ENCODE peak calls at places on chromosomes 16 and 17, in five cellular contexts. Z is thyroid gland, Q is esophagus muscularis mucosa, V is heart left ventricle, P is breast epithelium. E is an unnamed sample.

GRCh38 chr17:81412490-81413093 is 17.3 kb downstream of the BAHCC1 start:
- DNase-seq in V (peak), P (no peak), Q (no peak), Z (no peak), E (peak)

GRCh38 chr16:75580-76501 is 2.2 kb upstream of the MPG start:
- DNase-seq in P (peak), Z (peak), V (peak), Q (no peak), E (no peak)

GRCh38 chr17:45902892-45903346 is 8.6 kb downstream of the MAPT start:
- DNase-seq in V (peak), P (peak), Z (peak), Q (no peak), E (no peak)

GRCh38 chr17:63181856-63182255 is 215.8 kb downstream of the TANC2 start:
- DNase-seq in V (no peak), P (no peak), Q (no peak), Z (no peak), E (no peak)

GRCh38 chr16:70018254-70018653 is 67.1 kb downstream of the CLEC18A start:
- DNase-seq in Q (no peak), P (no peak), Z (no peak), V (peak), E (no peak)

GRCh38 chr17:49252148-49252682 is 21.6 kb upstream of the PHOSPHO1 start:
- DNase-seq in P (no peak), V (no peak), Q (no peak), Z (no peak), E (no peak)

GRCh38 chr16:57842606-57843005 is 40.3 kb upstream of the KIFC3 start:
- DNase-seq in P (no peak), V (no peak), Q (no peak), Z (no peak), E (no peak)

GRCh38 chr17:72498671-72499210 is 377.9 kb downstream of the SOX9 start:
- DNase-seq in Q (no peak), V (no peak), Z (no peak), P (no peak), E (no peak)

GRCh38 chr17:70104688-70105087 is 29.7 kb downstream of the KCNJ16 start:
- DNase-seq in P (no peak), V (no peak), Q (no peak), Z (no peak), E (no peak)

GRCh38 chr17:49456172-49456965 is 38.7 kb upstream of the NGFR start:
- DNase-seq in Q (no peak), V (no peak), P (no peak), Z (no peak), E (no peak)

GRCh38 chr16:85611455-85612190 is 1.5 kb upstream of the GSE1 start:
- DNase-seq in Q (no peak), P (peak), Z (peak), V (peak), E (no peak)

GRCh38 chr16:14013145-14013570 is 58.0 kb upstream of the MRTFB start:
- DNase-seq in P (no peak), V (no peak), Z (no peak), Q (no peak), E (no peak)

GRCh38 chr17:50765454-50766221 is 1.7 kb downstream of the ANKRD40CL start:
- DNase-seq in Z (no peak), P (no peak), Q (peak), V (no peak), E (no peak)

GRCh38 chr17:46782250-46782953 is 36.1 kb downstream of the WNT3 start:
- DNase-seq in Z (peak), P (no peak), Q (no peak), V (no peak), E (no peak)

GRCh38 chr17:43898446-43898845 is 8.9 kb downstream of the MPP2 start:
- DNase-seq in V (no peak), P (no peak), Z (no peak), Q (no peak), E (no peak)

GRCh38 chr16:88287219-88287618 is 95.5 kb upstream of the ZNF469 start:
- DNase-seq in Z (no peak), Q (no peak), P (no peak), V (no peak), E (no peak)

GRCh38 chr16:68090526-68090925 is 5.4 kb downstream of the NFATC3 start:
- DNase-seq in Q (no peak), Z (no peak), P (no peak), V (no peak), E (no peak)

GRCh38 chr16:8848939-8849391 is 19.8 kb downstream of the CARHSP1 start:
- DNase-seq in Z (no peak), V (no peak), Q (no peak), P (no peak), E (no peak)

GRCh38 chr17:29240477-29240876 is 6.2 kb upstream of the CRYBA1 start:
- DNase-seq in Q (peak), V (no peak), Z (no peak), P (no peak), E (no peak)

GRCh38 chr16:80167657-80168056 is 373.1 kb upstream of the DYNLRB2 start:
- DNase-seq in P (no peak), V (no peak), Z (peak), Q (no peak), E (no peak)

GRCh38 chr17:49959183-49959935 is 9.6 kb upstream of the DLX4 start:
- DNase-seq in P (no peak), V (no peak), Z (no peak), Q (no peak), E (no peak)

GRCh38 chr16:56279914-56280313 is 88.6 kb downstream of the GNAO1 start:
- DNase-seq in P (no peak), Z (no peak), Q (no peak), V (no peak), E (no peak)

GRCh38 chr16:56282455-56282854 is 91.2 kb downstream of the GNAO1 start:
- DNase-seq in P (no peak), Q (no peak), V (no peak), Z (no peak), E (no peak)

GRCh38 chr16:56279132-56279531 is 87.8 kb downstream of the GNAO1 start:
- DNase-seq in Q (no peak), V (no peak), Z (no peak), P (peak), E (peak)

GRCh38 chr16:56278196-56278855 is 87.0 kb downstream of the GNAO1 start:
- DNase-seq in V (no peak), Q (no peak), Z (no peak), P (peak), E (no peak)

DNA sequence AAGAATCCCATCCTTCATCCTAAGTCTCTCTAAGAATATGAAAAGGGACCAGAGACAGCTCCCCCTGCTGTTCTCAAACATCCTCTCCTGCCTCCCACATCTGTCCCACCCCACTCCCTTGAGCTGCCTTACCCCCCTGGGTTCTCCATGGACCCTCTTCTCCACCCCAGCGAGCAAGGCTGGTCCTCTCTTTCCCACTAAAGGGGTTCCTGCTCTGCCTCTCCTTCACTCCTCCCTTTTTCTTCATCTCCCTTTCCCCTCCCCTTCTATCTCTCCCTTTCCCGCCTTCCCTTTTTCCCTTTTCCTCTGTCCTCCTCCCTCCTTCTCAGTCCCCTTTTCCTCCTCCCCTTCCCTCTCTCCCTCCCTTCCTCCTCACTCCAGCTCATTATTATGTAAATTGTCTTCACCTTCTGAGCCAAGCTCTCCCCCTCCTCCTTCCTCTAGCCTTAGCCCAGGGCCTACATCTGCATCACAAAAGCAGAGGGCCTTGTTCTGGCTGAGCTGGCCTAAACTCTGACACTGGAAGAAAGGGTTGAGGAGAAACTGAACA is 90.0 kb downstream of the GNAO1 start:
- DNase-seq in V (no peak), Z (no peak), P (no peak), Q (no peak), E (no peak)
- TF ChIP-seq CTCF in V (peak), Z (no peak), P (no peak), Q (peak), E (no peak)

GRCh38 chr17:78392295-78392694 is 13.8 kb downstream of the PGS1 start:
- DNase-seq in Q (no peak), P (no peak), Z (no peak), V (no peak), E (no peak)

GRCh38 chr17:78387982-78388941 is 9.8 kb downstream of the PGS1 start:
- DNase-seq in Z (peak), Q (no peak), V (no peak), P (no peak), E (no peak)

GRCh38 chr17:78391843-78392242 is 13.4 kb downstream of the PGS1 start:
- DNase-seq in Z (no peak), V (no peak), P (no peak), Q (no peak), E (no peak)

GRCh38 chr17:78391051-78391431 is 12.6 kb downstream of the PGS1 start:
- DNase-seq in Q (no peak), P (no peak), Z (no peak), V (no peak), E (no peak)

DNA sequence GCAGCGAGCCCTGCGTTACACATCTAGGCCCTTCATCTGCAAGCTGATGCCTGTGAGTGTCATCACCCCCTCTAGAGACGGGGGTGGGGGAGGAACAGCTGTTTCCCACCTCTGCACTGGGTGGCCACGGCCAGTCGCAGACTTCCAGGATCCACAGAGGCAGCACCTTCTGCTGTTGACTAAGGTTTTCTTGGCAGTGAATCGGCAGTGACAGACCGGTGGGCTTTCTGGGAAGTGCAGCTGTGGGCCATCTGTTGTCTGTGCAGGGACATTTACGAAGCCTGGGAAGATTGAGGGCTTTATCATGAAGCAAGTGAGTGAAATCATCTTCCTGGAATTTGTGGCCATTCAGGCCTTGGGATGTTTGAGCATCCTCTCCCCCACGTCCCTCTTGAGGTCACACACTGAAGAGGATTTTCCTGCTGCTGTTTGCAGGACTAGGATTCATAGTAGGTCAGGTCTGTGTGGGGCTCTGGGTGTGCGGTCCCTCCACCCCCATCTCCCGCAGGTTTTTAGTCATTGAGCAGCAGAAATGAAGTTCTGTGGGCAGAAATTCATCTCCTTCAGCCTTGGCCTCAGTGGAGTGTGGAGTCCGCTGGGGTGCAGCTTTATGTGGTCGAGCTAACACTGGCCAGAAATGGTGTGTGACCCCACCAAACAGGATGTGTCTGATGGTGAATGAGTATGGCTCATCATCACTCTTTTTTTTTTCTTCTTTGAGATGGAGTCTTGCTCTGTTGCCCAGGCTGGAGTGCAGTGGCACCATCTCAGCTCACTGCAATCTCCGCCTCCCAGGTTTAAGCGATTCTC is 12.0 kb downstream of the PGS1 start:
- DNase-seq in Q (no peak), Z (no peak), P (no peak), V (peak), E (no peak)
- TF ChIP-seq CTCF in Q (no peak), Z (no peak), P (no peak), V (no peak), E (no peak)

GRCh38 chr16:28846933-28847273 is 755 bp upstream of the TUFM start:
- DNase-seq in Q (no peak), P (no peak), Z (no peak), V (no peak), E (no peak)

GRCh38 chr16:28843766-28844165 is 2.4 kb downstream of the TUFM start:
- DNase-seq in V (no peak), Z (no peak), P (no peak), Q (no peak), E (no peak)

GRCh38 chr16:28844226-28844885 is 1.8 kb downstream of the TUFM start:
- DNase-seq in Q (no peak), V (no peak), Z (no peak), P (no peak), E (no peak)

GRCh38 chr16:28845173-28846079 is 722 bp downstream of the TUFM start:
- DNase-seq in P (no peak), Q (no peak), Z (peak), V (no peak), E (no peak)

GRCh38 chr16:28846080-28846932 is at the start of gene TUFM:
- DNase-seq in P (peak), Z (peak), Q (peak), V (peak), E (peak)
- TF ChIP-seq CTCF in P (peak), Z (peak), Q (peak), V (peak), E (peak)

GRCh38 chr17:79168486-79169055 is 93.9 kb downstream of the ENGASE start:
- DNase-seq in Z (no peak), Q (no peak), V (no peak), P (no peak), E (no peak)
- TF ChIP-seq CTCF in Z (no peak), Q (no peak), V (no peak), P (no peak), E (no peak)

DNA sequence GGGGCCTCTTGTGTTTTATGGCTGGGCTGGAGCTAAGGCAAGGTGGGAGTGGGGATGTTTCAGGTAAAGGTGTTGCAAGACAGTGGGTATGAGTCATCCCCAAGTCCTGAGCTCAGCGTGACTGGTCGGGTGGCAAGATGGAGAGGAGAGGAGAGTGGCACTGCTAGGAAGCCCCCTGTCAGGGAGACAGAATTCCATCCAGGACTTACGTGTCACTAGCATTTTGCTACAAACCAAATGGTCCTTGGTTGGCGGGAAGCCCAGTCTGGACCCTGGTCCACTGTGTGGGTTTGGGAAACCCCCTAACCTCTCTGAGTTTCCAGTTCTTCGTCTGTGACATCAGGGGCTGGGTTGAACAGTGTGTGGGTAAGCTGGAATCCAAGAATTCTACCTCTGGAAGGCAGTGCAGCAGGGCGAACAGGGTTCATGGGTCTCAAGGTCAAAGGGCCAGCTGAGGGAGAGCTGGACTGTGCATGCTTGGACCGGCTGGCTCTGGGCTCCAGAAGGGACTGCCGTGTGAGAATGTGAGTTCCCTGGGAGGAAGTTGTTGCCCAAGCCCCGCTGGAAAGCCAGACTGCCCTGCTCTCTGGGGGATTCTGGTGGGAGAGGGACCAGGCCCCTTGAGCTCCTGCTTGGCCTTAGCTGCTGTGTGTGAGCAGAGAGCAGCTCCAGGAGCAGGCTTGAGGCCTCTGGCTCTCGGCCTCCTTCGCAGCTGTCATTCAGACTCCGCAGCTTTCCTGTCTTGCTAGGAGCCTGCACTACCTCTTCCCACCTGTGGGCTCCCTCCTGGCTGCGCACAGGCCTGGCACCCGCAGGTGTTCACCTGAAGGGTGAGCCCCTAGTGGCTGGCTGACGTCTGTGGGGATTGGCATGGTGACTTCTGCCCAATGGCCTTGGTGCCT is 84.5 kb downstream of the NT5M start:
- DNase-seq in V (no peak), Q (no peak), Z (peak), P (no peak), E (no peak)
- TF ChIP-seq CTCF in V (no peak), Q (no peak), Z (peak), P (peak), E (no peak)

DNA sequence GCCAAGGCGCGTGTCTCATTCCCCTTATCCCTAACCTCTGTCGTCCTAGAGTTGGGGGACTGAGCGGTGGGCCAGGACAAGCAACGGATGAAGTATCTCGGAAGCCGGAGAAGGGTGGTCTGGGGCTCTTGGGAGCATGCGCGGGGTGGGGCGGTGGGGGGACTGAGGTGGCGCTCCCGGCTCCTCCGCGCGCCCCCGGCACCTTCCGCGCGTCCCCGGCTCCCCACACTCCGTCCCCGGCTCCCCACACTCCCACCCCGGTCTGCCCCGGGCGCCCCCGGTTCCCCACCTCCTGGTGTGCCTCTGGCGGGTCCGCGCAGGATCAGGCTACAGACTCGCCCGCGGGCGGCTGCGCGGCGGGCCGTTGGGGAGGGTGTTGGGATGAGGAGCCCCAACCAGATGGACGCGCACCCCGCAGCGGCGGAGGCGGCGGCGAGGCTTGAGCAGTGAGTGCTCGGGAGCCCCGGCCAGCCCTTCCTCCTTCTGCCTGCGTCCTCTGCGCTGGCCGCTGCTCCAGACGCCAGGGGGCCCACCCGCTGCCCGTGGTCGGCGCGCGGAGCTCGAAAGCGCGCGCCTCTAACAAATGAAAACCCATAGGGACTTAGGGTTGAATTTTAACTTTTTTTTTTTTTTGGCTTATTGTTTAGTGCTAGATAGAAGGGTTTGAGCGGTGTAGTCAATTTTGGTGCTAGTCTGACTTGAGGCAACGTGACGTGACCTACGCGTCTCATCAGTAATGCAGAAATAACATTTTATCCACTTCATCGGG is 5.6 kb upstream of the CRYM start:
- DNase-seq in V (peak), P (no peak), Q (peak), Z (peak), E (no peak)
- TF ChIP-seq CTCF in V (peak), P (no peak), Q (peak), Z (no peak), E (no peak)

E was measured in natural killer cell.